ENCODE peak calls at places on chromosomes 6 and 20, in seven cellular contexts. V is BE2C; D is activated effector memory CD4-positive, alpha-beta T cell treated with anti-CD3 and anti-CD28 coated beads, Interleukin-2, amount 50 U/mL, for 16 hours; X is memory B cell; O is GM23248; H is ACHN; R is head of caudate nucleus. C is an unnamed sample.

GRCh38 chr6:393391-394221 is 2.1 kb downstream of the IRF4 start:
- DNase-seq in R (no peak), X (no peak), V (no peak), H (no peak), O (no peak), D (peak), C (no peak)

GRCh38 chr6:78251930-78252329 is 599.1 kb downstream of the MEI4 start:
- DNase-seq in O (no peak), R (no peak), H (no peak), V (no peak), X (no peak), D (no peak), C (no peak)

GRCh38 chr6:63598001-63598250 is 25.6 kb downstream of the LOC128125822 start:
- DNase-seq in O (no peak), V (no peak), X (no peak), R (no peak), H (peak), D (no peak), C (no peak)

GRCh38 chr6:26431258-26432162 is 8.8 kb upstream of the BTN3A3 start:
- DNase-seq in O (peak), V (peak), X (no peak), R (no peak), H (no peak), D (no peak), C (no peak)

GRCh38 chr6:37451411-37452273 is 18.6 kb downstream of the CMTR1 start:
- DNase-seq in D (no peak), H (no peak), O (peak), V (no peak), R (no peak), X (no peak), C (no peak)

GRCh38 chr6:28005975-28006374 is 48.9 kb downstream of the OR2B6 start:
- DNase-seq in V (no peak), X (no peak), R (no peak), D (no peak), H (no peak), O (no peak), C (no peak)

GRCh38 chr20:63652192-63652980 is 838 bp downstream of the STMN3 start:
- DNase-seq in V (peak), R (no peak), X (no peak), H (peak), O (peak), D (peak), C (no peak)

GRCh38 chr6:119431799-119432198 is 82.2 kb upstream of the MAN1A1 start:
- DNase-seq in O (no peak), V (no peak), D (no peak), H (no peak), X (no peak), R (no peak), C (no peak)

GRCh38 chr20:23159923-23160445 is 73.9 kb upstream of the CD93 start:
- DNase-seq in R (no peak), O (peak), H (no peak), V (no peak), D (no peak), X (no peak), C (no peak)

GRCh38 chr20:6768228-6769185 is 1.0 kb downstream of the BMP2 start:
- DNase-seq in X (no peak), R (peak), D (no peak), H (peak), V (no peak), O (peak), C (no peak)

GRCh38 chr20:25242231-25242630 is 5.7 kb upstream of the PYGB start:
- DNase-seq in V (peak), X (no peak), D (no peak), O (no peak), R (no peak), H (no peak), C (no peak)

GRCh38 chr6:123716506-123716905 is 79.8 kb upstream of the TRDN start:
- DNase-seq in X (no peak), V (no peak), R (no peak), H (no peak), D (no peak), O (peak), C (no peak)

GRCh38 chr20:37627060-37627766 is 66.6 kb upstream of the CTNNBL1 start:
- DNase-seq in O (peak), H (peak), X (no peak), R (peak), V (no peak), D (no peak), C (peak)

GRCh38 chr20:3663031-3663701 is at the start of gene GFRA4:
- DNase-seq in X (no peak), V (no peak), O (no peak), H (no peak), R (no peak), D (peak), C (no peak)

GRCh38 chr6:147468634-147469033 is 39.9 kb upstream of the SAMD5 start:
- DNase-seq in X (no peak), D (no peak), V (no peak), R (no peak), O (no peak), H (no peak), C (no peak)

GRCh38 chr6:82785206-82785605 is 280.4 kb downstream of the UBE3D start:
- DNase-seq in H (no peak), R (no peak), V (no peak), D (no peak), X (no peak), O (no peak), C (no peak)

GRCh38 chr6:729646-730320 is 36.8 kb upstream of the EXOC2 start:
- DNase-seq in D (no peak), X (no peak), V (no peak), H (no peak), R (no peak), O (no peak), C (no peak)

GRCh38 chr6:1379810-1380198 is 9.6 kb upstream of the FOXF2 start:
- DNase-seq in X (no peak), V (no peak), H (no peak), D (no peak), R (no peak), O (no peak), C (no peak)

GRCh38 chr20:6086868-6087267 is 33.0 kb upstream of the LRRN4 start:
- DNase-seq in O (peak), D (no peak), H (no peak), V (no peak), R (no peak), X (no peak), C (no peak)

GRCh38 chr6:90898763-90899162 is 311.9 kb upstream of the MAP3K7 start:
- DNase-seq in H (no peak), D (no peak), O (no peak), X (no peak), V (no peak), R (no peak), C (no peak)

C was measured in NCI-H460.